ENCODE peak calls at places on chromosome 3, in six cellular contexts. G is GM12878, P is K562, T is HL-60, Q is HepG2, X is SK-N-SH. Y is an unnamed sample.
A peak's percentile ranks its signal among the peaks of the same experiment; 100 is the strongest.

GRCh38 chr3:84547971-84548970 is 410.5 kb upstream of the CADM2 start:
- DNase-seq in G (no peak), P (peak; percentile 2), T (peak; percentile 5), Q (peak; percentile 36), X (peak; percentile 43), Y (peak; percentile 34)

GRCh38 chr3:172129868-172130751 is 90.7 kb downstream of the FNDC3B start:
- DNase-seq in G (no peak), P (peak; percentile 90), T (peak; percentile 97), Q (peak; percentile 95), X (peak; percentile 65), Y (no peak)

GRCh38 chr3:160016972-160017371 is 28.3 kb downstream of the IL12A start:
- DNase-seq in G (no peak), P (no peak), T (no peak), Q (peak; percentile 52), X (no peak), Y (no peak)

GRCh38 chr3:16788440-16789057 is 96.2 kb upstream of the PLCL2 start:
- DNase-seq in G (no peak), P (no peak), T (peak; percentile 80), Q (no peak), X (no peak), Y (no peak)

GRCh38 chr3:39166932-39167532 is 13.6 kb upstream of the CSRNP1 start:
- DNase-seq in G (no peak), P (no peak), T (peak; percentile 82), Q (no peak), X (no peak), Y (no peak)

GRCh38 chr3:170458285-170458684 is 39.6 kb downstream of the CLDN11 start:
- DNase-seq in G (no peak), P (no peak), T (no peak), Q (no peak), X (no peak), Y (peak; percentile 24)

GRCh38 chr3:23475446-23475845 is 272.3 kb downstream of the UBE2E2 start:
- DNase-seq in G (no peak), P (no peak), T (no peak), Q (no peak), X (no peak), Y (no peak)

GRCh38 chr3:45507820-45508317 is 86.7 kb upstream of the LIMD1 start:
- DNase-seq in G (no peak), P (peak; percentile 59), T (no peak), Q (no peak), X (peak; percentile 30), Y (peak; percentile 61)

GRCh38 chr3:126733061-126733430 is 29.0 kb downstream of the CHCHD6 start:
- DNase-seq in G (no peak), P (no peak), T (no peak), Q (no peak), X (no peak), Y (no peak)

GRCh38 chr3:10228248-10228950 is 19.9 kb upstream of the TATDN2 start:
- DNase-seq in G (no peak), P (no peak), T (peak; percentile 86), Q (no peak), X (no peak), Y (no peak)

GRCh38 chr3:14548321-14548729 is 8.2 kb upstream of the GRIP2 start:
- DNase-seq in G (no peak), P (peak; percentile 78), T (peak; percentile 53), Q (peak; percentile 56), X (peak; percentile 89), Y (peak; percentile 23)

GRCh38 chr3:56969851-56970250 is 90.6 kb upstream of the SPATA12 start:
- DNase-seq in G (no peak), P (no peak), T (no peak), Q (no peak), X (no peak), Y (no peak)

GRCh38 chr3:197297476-197298340 is 704 bp downstream of the DLG1 start:
- DNase-seq in G (no peak), P (peak; percentile 96), T (peak; percentile 90), Q (peak; percentile 80), X (peak; percentile 95), Y (peak; percentile 65)

GRCh38 chr3:170908235-170909116 is at the start of gene EIF5A2:
- DNase-seq in G (peak; percentile 33), P (peak; percentile 99), T (peak; percentile 99), Q (peak; percentile 84), X (peak; percentile 99), Y (peak; percentile 83)

GRCh38 chr3:100682056-100682853 is 27.0 kb upstream of the TFG start:
- DNase-seq in G (no peak), P (no peak), T (no peak), Q (no peak), X (peak; percentile 9), Y (no peak)

GRCh38 chr3:4976109-4976508 is 3.1 kb upstream of the BHLHE40 start:
- DNase-seq in G (no peak), P (peak; percentile 81), T (peak; percentile 95), Q (peak; percentile 79), X (peak; percentile 56), Y (peak; percentile 65)

GRCh38 chr3:66153961-66154923 is 66.6 kb upstream of the SLC25A26 start:
- DNase-seq in G (no peak), P (no peak), T (no peak), Q (no peak), X (peak; percentile 45), Y (no peak)

GRCh38 chr3:108388136-108389132 is 92.1 kb downstream of the HHLA2 start:
- DNase-seq in G (peak; percentile 70), P (no peak), T (no peak), Q (no peak), X (no peak), Y (no peak)

GRCh38 chr3:188584162-188584529 is 430.2 kb downstream of the LPP start:
- DNase-seq in G (no peak), P (no peak), T (peak; percentile 34), Q (no peak), X (no peak), Y (no peak)

GRCh38 chr3:43180027-43180426 is 74.1 kb upstream of the POMGNT2 start:
- DNase-seq in G (peak; percentile 26), P (no peak), T (peak; percentile 69), Q (peak; percentile 73), X (no peak), Y (no peak)

GRCh38 chr3:86708908-86709307 is 282.0 kb downstream of the VGLL3 start:
- DNase-seq in G (no peak), P (no peak), T (no peak), Q (no peak), X (no peak), Y (no peak)

DNA sequence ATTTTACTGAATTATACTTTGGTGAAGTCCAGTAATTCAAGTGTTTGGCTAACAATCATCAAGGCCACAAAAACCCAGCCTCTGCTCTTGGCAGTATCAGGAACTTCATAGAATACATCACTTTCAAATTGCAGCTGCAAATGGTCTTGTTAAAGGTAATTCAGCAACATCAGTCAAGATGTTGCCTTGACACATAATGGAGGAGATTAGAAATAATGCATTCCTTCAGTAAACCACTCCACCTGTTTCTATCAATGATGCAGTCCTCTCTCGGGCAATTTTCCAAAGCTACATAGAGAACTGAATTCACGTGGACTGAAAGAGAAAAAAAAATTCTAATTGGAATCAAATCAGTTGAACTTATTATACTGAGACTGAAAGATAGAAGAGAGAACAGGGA is 279.3 kb downstream of the VGLL3 start:
- DNase-seq in G (no peak), P (no peak), T (no peak), Q (no peak), X (no peak), Y (no peak)
- TF ChIP-seq GABPA in G (no peak), P (no peak), T (no peak), Q (no peak), X (no peak), Y (no peak)

DNA sequence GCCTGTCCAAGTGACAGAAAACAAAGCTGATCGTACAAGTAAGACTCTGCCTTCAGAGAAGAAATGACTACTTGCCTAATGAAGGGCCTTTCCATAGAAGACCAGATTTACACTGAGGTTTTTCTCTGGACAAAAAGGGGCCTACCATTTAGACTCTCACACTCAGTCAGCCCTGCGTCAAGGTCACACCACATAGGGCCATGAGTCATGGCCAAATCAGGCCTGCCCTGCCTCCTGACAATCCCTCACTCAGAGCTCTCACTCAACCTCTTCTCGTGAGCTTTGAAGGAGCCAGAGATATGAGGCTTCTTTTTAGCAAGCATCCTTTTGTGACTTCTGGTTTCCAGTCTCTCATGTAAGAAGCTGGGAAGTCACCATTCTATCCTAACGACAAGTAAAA is 68.1 kb upstream of the NMNAT3 start:
- DNase-seq in G (no peak), P (no peak), T (no peak), Q (peak; percentile 30), X (no peak), Y (no peak)
- TF ChIP-seq GABPA in G (no peak), P (no peak), T (no peak), Q (no peak), X (no peak), Y (no peak)

GRCh38 chr3:12351145-12351544 is 62.3 kb downstream of the PPARG start:
- DNase-seq in G (no peak), P (no peak), T (peak; percentile 75), Q (no peak), X (no peak), Y (no peak)
- TF ChIP-seq GABPA in G (no peak), P (no peak), T (no peak), Q (no peak), X (no peak), Y (no peak)

DNA sequence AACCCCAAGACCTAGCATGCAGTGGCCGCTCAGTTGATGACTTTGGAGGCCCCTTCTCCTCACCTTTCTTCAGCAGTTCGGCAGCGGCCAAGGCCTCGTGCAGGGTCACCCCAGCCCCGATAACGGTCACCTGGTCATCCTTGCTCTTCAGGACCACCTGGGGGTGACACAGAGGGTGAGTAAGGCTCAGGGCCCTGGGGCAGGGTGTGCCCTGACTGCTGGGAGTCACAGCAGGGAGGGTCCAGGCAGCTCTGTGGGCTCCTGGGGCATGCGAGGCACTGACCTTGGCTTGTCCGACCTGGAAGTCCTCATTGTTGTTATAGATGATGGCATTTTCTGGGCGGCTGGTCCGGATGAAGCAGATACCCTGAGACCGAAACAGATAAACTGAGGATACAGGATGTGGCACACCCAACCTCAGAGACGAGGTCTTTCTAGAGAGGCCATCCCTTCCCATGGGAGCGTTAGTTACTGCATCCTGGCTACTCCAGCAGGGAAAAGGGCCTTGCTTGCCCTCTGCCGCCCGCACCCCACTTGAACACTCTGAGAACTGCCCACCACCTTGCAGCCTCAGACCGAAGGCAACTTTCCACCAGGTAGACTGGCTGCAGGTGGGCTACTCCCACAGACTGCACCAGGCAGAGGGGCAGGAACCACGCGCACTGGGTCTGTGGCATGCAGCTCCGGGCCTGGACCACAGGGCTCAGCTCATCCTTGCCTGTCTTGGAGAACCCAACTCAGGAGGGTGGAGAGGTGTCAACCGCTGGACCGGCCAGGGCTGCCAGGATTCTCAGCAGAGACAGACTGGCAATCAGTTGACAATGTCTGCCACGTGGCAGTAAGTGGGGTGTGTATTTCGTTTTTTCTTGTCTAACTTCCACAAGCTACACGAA is 27.6 kb downstream of the TKT start:
- DNase-seq in G (no peak), P (no peak), T (no peak), Q (no peak), X (peak; percentile 8), Y (no peak)
- TF ChIP-seq GABPA in G (no peak), P (no peak), T (no peak), Q (no peak), X (no peak), Y (no peak)

DNA sequence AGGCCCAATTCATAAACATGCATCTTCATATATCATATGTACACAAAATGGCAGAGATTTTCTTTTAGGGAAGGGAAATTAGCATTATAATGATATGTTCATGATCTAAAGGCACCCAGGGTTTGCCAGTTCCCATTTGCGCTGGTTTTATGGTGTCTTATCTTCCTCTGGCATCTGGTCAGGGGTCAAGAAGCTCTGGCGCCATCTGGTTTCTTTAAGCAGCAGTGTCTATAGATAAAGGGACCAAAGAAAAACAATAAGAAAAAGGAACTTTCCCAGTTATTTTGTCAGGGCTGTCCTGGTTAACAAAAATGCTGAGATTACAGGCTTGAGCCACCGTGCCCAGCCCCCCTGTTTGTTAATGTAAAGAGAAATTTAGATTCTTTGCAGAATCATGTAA is 3.3 kb upstream of the DCP1A start:
- DNase-seq in G (no peak), P (peak; percentile 63), T (peak; percentile 84), Q (peak; percentile 14), X (peak; percentile 36), Y (peak; percentile 43)
- TF ChIP-seq GABPA in G (no peak), P (no peak), T (no peak), Q (no peak), X (no peak), Y (no peak)

GRCh38 chr3:193955719-193956118 is 180.2 kb upstream of the HES1 start:
- DNase-seq in G (no peak), P (no peak), T (no peak), Q (no peak), X (no peak), Y (no peak)
- TF ChIP-seq GABPA in G (no peak), P (no peak), T (no peak), Q (no peak), X (no peak), Y (no peak)

Y was measured in H1.